ENCODE peak calls at places on chromosomes 13 and 19, in ten cellular contexts. One of them, this sample, is unnamed.

GRCh38 chr19:5314012-5314906 is 26.4 kb downstream of the PTPRS start:
- DNase-seq in psoas muscle: no peak
- DNase-seq in H9: no peak
- DNase-seq in mammary epithelial cell: peak; percentile 14
- DNase-seq in astrocyte of the spinal cord: no peak
- DNase-seq in brain microvascular endothelial cell: no peak
- DNase-seq in GM12864: no peak
- DNase-seq in heart right ventricle: no peak
- DNase-seq in AG09319: no peak
- DNase-seq in lower leg skin: no peak
- DNase-seq in this sample: no peak

GRCh38 chr13:90500569-90500968 is 846.9 kb upstream of the MIR17HG start:
- DNase-seq in H9: no peak
- DNase-seq in AG09319: no peak
- DNase-seq in GM12864: no peak
- DNase-seq in astrocyte of the spinal cord: no peak
- DNase-seq in mammary epithelial cell: no peak
- DNase-seq in heart right ventricle: no peak
- DNase-seq in brain microvascular endothelial cell: no peak
- DNase-seq in psoas muscle: no peak
- DNase-seq in lower leg skin: no peak
- DNase-seq in this sample: no peak

GRCh38 chr13:105878119-105878518 is 657.3 kb downstream of the EFNB2 start:
- DNase-seq in astrocyte of the spinal cord: no peak
- DNase-seq in brain microvascular endothelial cell: no peak
- DNase-seq in heart right ventricle: no peak
- DNase-seq in H9: no peak
- DNase-seq in mammary epithelial cell: no peak
- DNase-seq in psoas muscle: no peak
- DNase-seq in GM12864: no peak
- DNase-seq in AG09319: no peak
- DNase-seq in lower leg skin: no peak
- DNase-seq in this sample: no peak

GRCh38 chr13:34127523-34127922 is 309.6 kb downstream of the RFC3 start:
- DNase-seq in AG09319: no peak
- DNase-seq in lower leg skin: no peak
- DNase-seq in GM12864: no peak
- DNase-seq in astrocyte of the spinal cord: no peak
- DNase-seq in brain microvascular endothelial cell: no peak
- DNase-seq in heart right ventricle: no peak
- DNase-seq in mammary epithelial cell: no peak
- DNase-seq in psoas muscle: no peak
- DNase-seq in H9: no peak
- DNase-seq in this sample: no peak

GRCh38 chr19:35790981-35791813 is 15.8 kb downstream of the ARHGAP33 start:
- DNase-seq in mammary epithelial cell: no peak
- DNase-seq in brain microvascular endothelial cell: no peak
- DNase-seq in heart right ventricle: no peak
- DNase-seq in H9: no peak
- DNase-seq in astrocyte of the spinal cord: no peak
- DNase-seq in psoas muscle: no peak
- DNase-seq in GM12864: no peak
- DNase-seq in lower leg skin: no peak
- DNase-seq in AG09319: no peak
- DNase-seq in this sample: no peak

GRCh38 chr19:40237791-40238190 is 11.3 kb upstream of the CCNP start:
- DNase-seq in AG09319: no peak
- DNase-seq in brain microvascular endothelial cell: no peak
- DNase-seq in heart right ventricle: no peak
- DNase-seq in mammary epithelial cell: no peak
- DNase-seq in lower leg skin: no peak
- DNase-seq in psoas muscle: no peak
- DNase-seq in H9: no peak
- DNase-seq in astrocyte of the spinal cord: no peak
- DNase-seq in GM12864: no peak
- DNase-seq in this sample: no peak

GRCh38 chr13:109256866-109257760 is 529.3 kb downstream of the IRS2 start:
- DNase-seq in astrocyte of the spinal cord: peak; percentile 94
- DNase-seq in GM12864: no peak
- DNase-seq in lower leg skin: peak; percentile 39
- DNase-seq in AG09319: peak; percentile 81
- DNase-seq in heart right ventricle: no peak
- DNase-seq in psoas muscle: no peak
- DNase-seq in H9: no peak
- DNase-seq in mammary epithelial cell: peak; percentile 100
- DNase-seq in brain microvascular endothelial cell: peak; percentile 96
- DNase-seq in this sample: no peak

GRCh38 chr13:99916366-99917103 is 55.0 kb downstream of the ZIC5 start:
- DNase-seq in AG09319: peak; percentile 48
- DNase-seq in psoas muscle: no peak
- DNase-seq in lower leg skin: no peak
- DNase-seq in heart right ventricle: no peak
- DNase-seq in brain microvascular endothelial cell: peak; percentile 70
- DNase-seq in GM12864: peak; percentile 22
- DNase-seq in mammary epithelial cell: peak; percentile 66
- DNase-seq in astrocyte of the spinal cord: peak; percentile 79
- DNase-seq in H9: no peak
- DNase-seq in this sample: no peak

GRCh38 chr13:112586334-112586733 is 1.6 kb downstream of the TUBGCP3 start:
- DNase-seq in mammary epithelial cell: no peak
- DNase-seq in brain microvascular endothelial cell: no peak
- DNase-seq in lower leg skin: no peak
- DNase-seq in heart right ventricle: no peak
- DNase-seq in GM12864: no peak
- DNase-seq in astrocyte of the spinal cord: no peak
- DNase-seq in H9: no peak
- DNase-seq in psoas muscle: no peak
- DNase-seq in AG09319: no peak
- DNase-seq in this sample: no peak

GRCh38 chr13:112583592-112584277 is 4.2 kb downstream of the TUBGCP3 start:
- DNase-seq in heart right ventricle: no peak
- DNase-seq in GM12864: peak; percentile 59
- DNase-seq in mammary epithelial cell: no peak
- DNase-seq in astrocyte of the spinal cord: no peak
- DNase-seq in lower leg skin: peak; percentile 49
- DNase-seq in H9: no peak
- DNase-seq in psoas muscle: peak; percentile 32
- DNase-seq in AG09319: no peak
- DNase-seq in brain microvascular endothelial cell: no peak
- DNase-seq in this sample: no peak

GRCh38 chr13:112588490-112589297 is 741 bp upstream of the TUBGCP3 start:
- DNase-seq in heart right ventricle: no peak
- DNase-seq in astrocyte of the spinal cord: no peak
- DNase-seq in GM12864: no peak
- DNase-seq in psoas muscle: no peak
- DNase-seq in AG09319: no peak
- DNase-seq in brain microvascular endothelial cell: no peak
- DNase-seq in mammary epithelial cell: no peak
- DNase-seq in H9: no peak
- DNase-seq in lower leg skin: no peak
- DNase-seq in this sample: no peak

GRCh38 chr13:112587767-112588489 is at the start of gene TUBGCP3:
- DNase-seq in lower leg skin: peak; percentile 69
- DNase-seq in H9: peak; percentile 72
- DNase-seq in mammary epithelial cell: peak; percentile 73
- DNase-seq in brain microvascular endothelial cell: peak; percentile 61
- DNase-seq in AG09319: peak; percentile 44
- DNase-seq in psoas muscle: peak; percentile 87
- DNase-seq in GM12864: peak; percentile 66
- DNase-seq in astrocyte of the spinal cord: peak; percentile 84
- DNase-seq in heart right ventricle: peak; percentile 88
- DNase-seq in this sample: peak; percentile 81

DNA sequence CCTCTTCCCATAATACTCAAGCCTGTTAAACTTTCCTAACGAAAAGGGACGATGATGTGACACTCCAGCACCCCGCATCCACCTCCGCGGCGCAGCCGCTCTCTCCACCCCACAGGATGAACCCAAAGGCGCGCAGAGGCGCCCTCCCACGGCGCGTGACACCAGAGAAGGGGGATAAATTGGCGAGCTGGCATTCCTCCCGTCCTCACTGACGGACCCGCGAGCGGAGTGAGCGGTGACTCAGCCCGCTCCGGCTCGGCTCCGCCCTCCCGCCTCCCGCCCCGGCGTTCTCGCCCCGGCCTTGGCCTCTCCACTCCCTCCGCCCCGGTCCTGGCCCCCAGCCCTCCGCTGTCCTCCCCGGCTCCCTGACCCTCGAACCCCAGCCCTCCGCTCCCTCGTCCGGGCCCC is 590 bp downstream of the TUBGCP3 start:
- DNase-seq in heart right ventricle: peak; percentile 83
- DNase-seq in astrocyte of the spinal cord: peak; percentile 76
- DNase-seq in lower leg skin: peak; percentile 74
- DNase-seq in GM12864: no peak
- DNase-seq in brain microvascular endothelial cell: peak; percentile 74
- DNase-seq in mammary epithelial cell: peak; percentile 75
- DNase-seq in AG09319: peak; percentile 55
- DNase-seq in H9: peak; percentile 63
- DNase-seq in psoas muscle: peak; percentile 91
- DNase-seq in this sample: peak; percentile 55
- TF ChIP-seq CTCF in heart right ventricle: peak; percentile 29
- TF ChIP-seq CTCF in astrocyte of the spinal cord: no peak
- TF ChIP-seq CTCF in lower leg skin: no peak
- TF ChIP-seq CTCF in GM12864: peak; percentile 28
- TF ChIP-seq CTCF in brain microvascular endothelial cell: peak; percentile 21
- TF ChIP-seq CTCF in mammary epithelial cell: no peak
- TF ChIP-seq CTCF in AG09319: peak; percentile 23
- TF ChIP-seq CTCF in H9: no peak
- TF ChIP-seq CTCF in psoas muscle: no peak
- TF ChIP-seq CTCF in this sample: no peak

DNA sequence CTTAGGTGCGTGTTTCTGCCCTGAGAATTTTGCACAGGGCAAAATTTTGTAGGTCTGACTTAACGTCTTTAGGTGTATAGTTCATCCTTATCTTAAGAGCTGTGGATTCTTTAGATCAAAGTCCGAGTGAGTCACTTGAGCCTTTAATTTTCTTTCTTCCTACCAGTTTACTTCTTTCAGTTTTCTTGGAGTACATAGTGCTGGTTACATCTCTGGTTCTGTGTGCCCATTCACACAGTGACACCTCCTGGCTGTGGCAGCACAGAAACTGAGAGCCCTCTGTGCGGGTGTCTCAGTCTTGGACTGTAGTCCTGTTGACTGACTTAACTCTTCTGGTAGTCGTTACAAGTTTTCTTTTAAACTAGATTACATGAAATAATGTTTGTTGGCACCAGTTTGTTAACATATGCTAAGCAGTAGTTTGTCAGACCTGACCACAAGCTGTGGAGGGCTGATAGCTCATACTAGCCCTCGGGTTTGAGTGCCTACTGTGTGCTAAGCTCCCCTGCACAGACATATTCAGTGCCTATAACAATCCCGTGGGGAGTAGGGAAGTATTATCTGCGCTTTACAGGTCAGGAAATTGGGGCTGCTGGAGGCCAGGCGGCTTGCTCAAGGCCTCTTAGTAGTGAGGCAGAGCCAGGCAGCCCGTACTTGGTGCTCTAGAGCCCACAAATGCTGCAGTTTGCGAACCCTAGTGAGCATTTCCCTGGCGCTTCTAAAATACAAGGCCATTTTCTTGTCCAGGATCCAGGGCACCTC is 1.6 kb downstream of the GATAD2A start:
- DNase-seq in lower leg skin: no peak
- DNase-seq in AG09319: no peak
- DNase-seq in H9: no peak
- DNase-seq in mammary epithelial cell: peak; percentile 56
- DNase-seq in psoas muscle: no peak
- DNase-seq in heart right ventricle: no peak
- DNase-seq in astrocyte of the spinal cord: peak; percentile 50
- DNase-seq in brain microvascular endothelial cell: peak; percentile 41
- DNase-seq in GM12864: no peak
- DNase-seq in this sample: no peak
- TF ChIP-seq CTCF in lower leg skin: no peak
- TF ChIP-seq CTCF in AG09319: peak; percentile 38
- TF ChIP-seq CTCF in H9: no peak
- TF ChIP-seq CTCF in mammary epithelial cell: peak; percentile 28
- TF ChIP-seq CTCF in psoas muscle: peak; percentile 34
- TF ChIP-seq CTCF in heart right ventricle: peak; percentile 47
- TF ChIP-seq CTCF in astrocyte of the spinal cord: peak; percentile 47
- TF ChIP-seq CTCF in brain microvascular endothelial cell: peak; percentile 58
- TF ChIP-seq CTCF in GM12864: peak; percentile 40
- TF ChIP-seq CTCF in this sample: no peak

GRCh38 chr19:47749326-47749725 is 4.0 kb downstream of the NOP53 start:
- DNase-seq in lower leg skin: no peak
- DNase-seq in astrocyte of the spinal cord: no peak
- DNase-seq in GM12864: peak; percentile 27
- DNase-seq in psoas muscle: no peak
- DNase-seq in H9: no peak
- DNase-seq in heart right ventricle: no peak
- DNase-seq in brain microvascular endothelial cell: no peak
- DNase-seq in AG09319: no peak
- DNase-seq in mammary epithelial cell: no peak
- DNase-seq in this sample: no peak

GRCh38 chr19:47742636-47743035 is 2.7 kb upstream of the NOP53 start:
- DNase-seq in AG09319: no peak
- DNase-seq in mammary epithelial cell: no peak
- DNase-seq in brain microvascular endothelial cell: no peak
- DNase-seq in heart right ventricle: no peak
- DNase-seq in psoas muscle: no peak
- DNase-seq in lower leg skin: no peak
- DNase-seq in H9: no peak
- DNase-seq in astrocyte of the spinal cord: peak; percentile 27
- DNase-seq in GM12864: no peak
- DNase-seq in this sample: no peak

GRCh38 chr19:47740866-47741519 is 4.4 kb upstream of the NOP53 start:
- DNase-seq in GM12864: no peak
- DNase-seq in brain microvascular endothelial cell: no peak
- DNase-seq in heart right ventricle: no peak
- DNase-seq in AG09319: no peak
- DNase-seq in lower leg skin: no peak
- DNase-seq in psoas muscle: no peak
- DNase-seq in astrocyte of the spinal cord: no peak
- DNase-seq in mammary epithelial cell: no peak
- DNase-seq in H9: no peak
- DNase-seq in this sample: no peak

GRCh38 chr19:47741544-47742125 is 3.7 kb upstream of the NOP53 start:
- DNase-seq in lower leg skin: no peak
- DNase-seq in GM12864: no peak
- DNase-seq in mammary epithelial cell: no peak
- DNase-seq in psoas muscle: no peak
- DNase-seq in astrocyte of the spinal cord: no peak
- DNase-seq in heart right ventricle: no peak
- DNase-seq in H9: no peak
- DNase-seq in AG09319: no peak
- DNase-seq in brain microvascular endothelial cell: no peak
- DNase-seq in this sample: no peak

DNA sequence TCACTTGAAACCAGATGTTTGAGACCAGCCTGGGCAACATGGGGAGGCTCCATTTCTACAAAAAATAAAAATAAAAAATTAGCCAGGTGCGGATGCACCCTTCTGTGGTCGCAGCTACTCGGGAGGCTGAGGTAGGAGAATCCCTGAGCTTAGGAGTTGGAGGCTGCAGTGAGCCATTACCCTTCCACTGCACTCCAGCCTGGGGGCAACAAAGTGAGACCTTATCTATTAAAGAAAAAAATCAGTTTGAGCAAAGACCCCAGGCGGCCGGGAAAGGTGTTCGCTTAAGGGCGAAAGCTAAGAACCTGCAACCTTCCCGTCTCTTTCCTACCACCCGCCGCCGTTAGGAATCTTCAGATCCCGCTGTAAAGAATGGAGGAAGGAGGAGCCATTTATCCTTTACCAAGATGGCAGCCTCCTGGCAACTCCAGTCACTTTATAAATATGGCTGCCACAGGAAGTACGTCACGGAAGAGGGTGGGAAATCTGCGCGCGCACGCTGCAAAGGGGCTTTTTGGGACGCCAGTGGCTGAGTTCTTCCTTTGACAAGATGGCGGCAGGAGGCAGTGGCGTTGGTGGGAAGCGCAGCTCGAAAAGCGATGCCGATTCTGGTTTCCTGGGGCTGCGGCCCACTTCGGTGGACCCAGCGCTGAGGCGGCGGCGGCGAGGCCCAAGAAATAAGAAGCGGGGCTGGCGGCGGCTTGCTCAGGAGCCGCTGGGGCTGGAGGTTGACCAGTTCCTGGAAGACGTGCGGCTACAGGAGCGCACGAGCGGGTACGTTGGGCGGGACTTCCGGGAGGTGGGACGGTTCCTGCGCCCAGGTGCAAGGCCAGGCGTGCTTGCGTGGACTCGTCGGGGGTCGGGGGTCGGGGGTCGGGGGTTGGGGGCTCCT is at the start of gene NOP53:
- DNase-seq in mammary epithelial cell: peak; percentile 94
- DNase-seq in AG09319: peak; percentile 94
- DNase-seq in brain microvascular endothelial cell: peak; percentile 96
- DNase-seq in heart right ventricle: peak; percentile 97
- DNase-seq in astrocyte of the spinal cord: peak; percentile 97
- DNase-seq in GM12864: peak; percentile 94
- DNase-seq in H9: peak; percentile 97
- DNase-seq in psoas muscle: peak; percentile 97
- DNase-seq in lower leg skin: peak; percentile 98
- DNase-seq in this sample: peak; percentile 95
- TF ChIP-seq CTCF in mammary epithelial cell: no peak
- TF ChIP-seq CTCF in AG09319: no peak
- TF ChIP-seq CTCF in brain microvascular endothelial cell: no peak
- TF ChIP-seq CTCF in heart right ventricle: no peak
- TF ChIP-seq CTCF in astrocyte of the spinal cord: no peak
- TF ChIP-seq CTCF in GM12864: no peak
- TF ChIP-seq CTCF in H9: no peak
- TF ChIP-seq CTCF in psoas muscle: no peak
- TF ChIP-seq CTCF in lower leg skin: no peak
- TF ChIP-seq CTCF in this sample: no peak

GRCh38 chr19:33564836-33565338 is 43.3 kb upstream of the PEPD start:
- DNase-seq in mammary epithelial cell: no peak
- DNase-seq in GM12864: no peak
- DNase-seq in AG09319: no peak
- DNase-seq in astrocyte of the spinal cord: no peak
- DNase-seq in psoas muscle: no peak
- DNase-seq in H9: peak; percentile 25
- DNase-seq in brain microvascular endothelial cell: no peak
- DNase-seq in lower leg skin: no peak
- DNase-seq in heart right ventricle: no peak
- DNase-seq in this sample: no peak
- TF ChIP-seq CTCF in mammary epithelial cell: no peak
- TF ChIP-seq CTCF in GM12864: no peak
- TF ChIP-seq CTCF in AG09319: no peak
- TF ChIP-seq CTCF in astrocyte of the spinal cord: no peak
- TF ChIP-seq CTCF in psoas muscle: no peak
- TF ChIP-seq CTCF in H9: no peak
- TF ChIP-seq CTCF in brain microvascular endothelial cell: no peak
- TF ChIP-seq CTCF in lower leg skin: no peak
- TF ChIP-seq CTCF in heart right ventricle: no peak
- TF ChIP-seq CTCF in this sample: no peak